ENCODE peak calls at places on chromosomes 13 and 19, in six cellular contexts. A is H9, K is H1, Y is mesenchymal stem cell, P is neuronal stem cell, E is trophoblast cell. T is an unnamed sample.

GRCh38 chr19:11102944-11103343 is 13.7 kb downstream of the LDLR start:
- DNase-seq in A (no peak), K (no peak), Y (peak), P (no peak), E (no peak), T (no peak)

GRCh38 chr13:106183410-106184128 is 351.9 kb downstream of the EFNB2 start:
- DNase-seq in A (no peak), K (no peak), Y (no peak), P (no peak), E (no peak), T (no peak)

GRCh38 chr19:58346961-58347929 is 6.0 kb downstream of the A1BG start:
- DNase-seq in A (peak), K (no peak), Y (peak), P (peak), E (no peak), T (peak)

GRCh38 chr13:53781941-53782340 is 753.3 kb downstream of the OLFM4 start:
- DNase-seq in A (peak), K (no peak), Y (no peak), P (peak), E (no peak), T (no peak)

GRCh38 chr13:29507356-29507755 is 88.1 kb downstream of the SLC7A1 start:
- DNase-seq in A (no peak), K (no peak), Y (no peak), P (no peak), E (no peak), T (no peak)

GRCh38 chr13:99614465-99614885 is 113.2 kb downstream of the TM9SF2 start:
- DNase-seq in A (peak), K (no peak), Y (no peak), P (no peak), E (no peak), T (no peak)

GRCh38 chr13:99617474-99618255 is 116.4 kb downstream of the TM9SF2 start:
- DNase-seq in A (peak), K (no peak), Y (peak), P (peak), E (peak), T (peak)

GRCh38 chr13:31172535-31172934 is 10.8 kb upstream of the HSPH1 start:
- DNase-seq in A (no peak), K (no peak), Y (peak), P (no peak), E (peak), T (peak)

GRCh38 chr13:113749956-113750355 is 9.1 kb upstream of the TMEM255B start:
- DNase-seq in A (no peak), K (no peak), Y (no peak), P (no peak), E (no peak), T (no peak)

GRCh38 chr19:53294786-53295441 is 27.4 kb upstream of the VN1R4 start:
- DNase-seq in A (peak), K (no peak), Y (peak), P (no peak), E (no peak), T (no peak)

GRCh38 chr19:50555447-50556235 is 12.6 kb downstream of the LRRC4B start:
- DNase-seq in A (peak), K (peak), Y (peak), P (no peak), E (no peak), T (no peak)

GRCh38 chr13:42720116-42720857 is 61.1 kb upstream of the FAM216B start:
- DNase-seq in A (no peak), K (no peak), Y (peak), P (no peak), E (peak), T (peak)

GRCh38 chr13:84563611-84564010 is 681.3 kb upstream of the SLITRK1 start:
- DNase-seq in A (no peak), K (no peak), Y (no peak), P (no peak), E (no peak), T (no peak)

GRCh38 chr13:86085890-86086289 is 286.7 kb upstream of the SLITRK6 start:
- DNase-seq in A (no peak), K (no peak), Y (no peak), P (no peak), E (no peak), T (no peak)

GRCh38 chr19:2618611-2619010 is 83.9 kb downstream of the GNG7 start:
- DNase-seq in A (no peak), K (no peak), Y (no peak), P (no peak), E (peak), T (peak)

GRCh38 chr19:49793561-49793840 is 19.6 kb downstream of the FUZ start:
- DNase-seq in A (no peak), K (no peak), Y (peak), P (no peak), E (no peak), T (peak)

GRCh38 chr13:70829748-70830147 is 721.5 kb upstream of the KLHL1 start:
- DNase-seq in A (no peak), K (no peak), Y (no peak), P (no peak), E (no peak), T (no peak)

GRCh38 chr13:33006646-33007045 is 9.6 kb upstream of the KL start:
- DNase-seq in A (no peak), K (no peak), Y (no peak), P (peak), E (no peak), T (no peak)

GRCh38 chr13:33004454-33004853 is 11.8 kb upstream of the KL start:
- DNase-seq in A (no peak), K (no peak), Y (peak), P (no peak), E (no peak), T (no peak)

GRCh38 chr13:33000365-33000764 is 15.9 kb upstream of the KL start:
- DNase-seq in A (no peak), K (no peak), Y (no peak), P (no peak), E (no peak), T (no peak)

GRCh38 chr13:33007237-33007636 is 9.0 kb upstream of the KL start:
- DNase-seq in A (no peak), K (no peak), Y (no peak), P (no peak), E (no peak), T (no peak)

GRCh38 chr13:33003458-33004019 is 12.7 kb upstream of the KL start:
- DNase-seq in A (no peak), K (no peak), Y (no peak), P (no peak), E (no peak), T (no peak)
- H4K91ac ChIP-seq in A (no peak), K (no peak), Y (no peak), P (no peak), E (no peak), T (no peak)

GRCh38 chr19:21109116-21109515 is 27.1 kb downstream of the ZNF714 start:
- DNase-seq in A (no peak), K (no peak), Y (peak), P (no peak), E (no peak), T (peak)
- H4K91ac ChIP-seq in A (no peak), K (no peak), Y (no peak), P (no peak), E (no peak), T (no peak)

GRCh38 chr19:35076657-35077056 is 35.1 kb downstream of the HPN start:
- DNase-seq in A (no peak), K (no peak), Y (no peak), P (no peak), E (no peak), T (no peak)
- H4K91ac ChIP-seq in A (no peak), K (no peak), Y (no peak), P (no peak), E (no peak), T (no peak)

DNA sequence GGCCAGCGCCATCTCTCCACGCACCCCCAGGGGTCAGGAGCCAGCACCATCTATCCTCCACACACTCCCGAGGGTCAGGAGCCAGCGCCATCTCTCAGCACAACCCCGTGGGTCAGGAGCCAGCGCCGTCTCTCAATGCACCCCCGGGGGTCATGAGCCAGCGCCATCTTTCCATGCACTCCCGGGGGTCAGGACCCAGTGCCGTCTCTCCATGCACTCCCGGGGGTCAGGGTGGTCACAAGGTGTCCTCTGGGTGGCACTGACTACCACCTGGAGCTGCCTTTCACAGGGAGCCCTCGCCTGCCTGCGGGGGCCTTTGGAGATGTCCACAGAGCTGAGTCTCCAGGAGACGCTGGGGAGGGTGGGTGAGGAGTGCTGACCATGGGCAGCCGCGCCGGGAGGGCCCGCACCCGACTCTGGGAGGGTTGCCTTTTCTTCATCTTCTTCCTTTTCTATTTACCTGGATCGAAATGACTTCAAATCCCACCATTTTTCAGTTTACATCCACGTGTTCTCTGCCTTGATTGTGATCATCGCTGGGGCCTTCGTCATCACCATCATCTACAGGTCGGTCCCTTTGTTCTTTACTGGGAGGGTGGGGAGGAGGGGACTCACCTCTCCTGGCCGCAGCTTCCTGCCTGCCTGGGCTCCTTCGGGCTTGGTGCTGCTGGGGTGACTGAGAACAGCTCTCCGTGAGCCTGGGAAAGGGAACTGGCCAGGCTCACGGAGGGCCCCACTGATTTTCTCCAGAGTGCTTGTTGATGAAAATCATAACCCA is 19.1 kb downstream of the TEX29 start:
- DNase-seq in A (peak), K (no peak), Y (no peak), P (no peak), E (no peak), T (no peak)
- H4K91ac ChIP-seq in A (no peak), K (no peak), Y (no peak), P (no peak), E (no peak), T (no peak)

GRCh38 chr19:32240316-32240715 is 105.1 kb upstream of the ZNF507 start:
- DNase-seq in A (no peak), K (no peak), Y (no peak), P (no peak), E (no peak), T (no peak)
- H4K91ac ChIP-seq in A (no peak), K (no peak), Y (no peak), P (no peak), E (no peak), T (no peak)

DNA sequence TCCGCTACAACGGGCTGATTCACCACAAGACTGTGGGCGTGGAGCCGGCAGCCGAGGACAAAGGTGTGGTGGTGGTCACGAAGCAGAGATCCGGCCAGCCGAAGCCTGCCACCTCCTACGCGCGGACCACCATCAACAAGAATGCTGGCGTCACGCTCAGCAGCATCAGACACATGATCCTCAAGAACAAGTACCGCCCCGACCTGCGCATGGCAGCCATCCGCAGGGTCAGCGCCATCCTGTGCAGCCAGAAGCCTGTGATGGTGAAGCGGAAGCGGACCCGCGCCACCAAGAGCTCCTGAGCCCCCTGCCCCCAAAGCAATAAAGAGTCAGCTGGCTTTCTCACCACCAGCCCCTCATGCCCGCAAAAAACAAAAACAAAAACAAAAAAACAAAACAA is 34.4 kb downstream of the ZNF44 start:
- DNase-seq in A (no peak), K (no peak), Y (no peak), P (no peak), E (no peak), T (no peak)
- H4K91ac ChIP-seq in A (no peak), K (no peak), Y (no peak), P (no peak), E (no peak), T (no peak)

GRCh38 chr13:46850214-46850613 is 46.6 kb downstream of the HTR2A start:
- DNase-seq in A (no peak), K (no peak), Y (peak), P (no peak), E (no peak), T (no peak)
- H4K91ac ChIP-seq in A (no peak), K (no peak), Y (no peak), P (no peak), E (no peak), T (no peak)

GRCh38 chr13:66581691-66582090 is 648.4 kb downstream of the PCDH9 start:
- DNase-seq in A (no peak), K (no peak), Y (no peak), P (no peak), E (no peak), T (no peak)
- H4K91ac ChIP-seq in A (no peak), K (no peak), Y (no peak), P (no peak), E (no peak), T (no peak)

DNA sequence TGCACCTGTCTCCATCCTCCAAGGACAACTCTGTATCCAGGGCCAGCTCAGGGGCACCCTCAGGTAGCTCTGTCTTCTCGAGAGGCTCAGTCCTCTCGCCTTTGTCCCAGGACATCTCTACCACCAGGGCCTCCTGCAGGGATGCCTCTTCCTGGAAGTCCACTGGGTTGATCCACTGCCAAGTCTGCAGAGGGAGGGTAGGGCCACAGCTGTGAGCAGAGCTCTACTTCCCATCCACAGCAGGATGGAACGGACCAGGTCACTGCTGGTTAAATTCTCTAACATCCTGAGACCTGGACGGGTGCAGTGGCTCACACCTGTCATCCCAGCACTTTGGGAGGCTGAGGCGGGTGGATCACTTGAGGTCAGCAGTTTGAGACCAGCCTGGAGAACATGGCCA is 26.8 kb downstream of the IL12RB1 start:
- DNase-seq in A (no peak), K (no peak), Y (no peak), P (no peak), E (no peak), T (no peak)
- H4K91ac ChIP-seq in A (no peak), K (no peak), Y (no peak), P (no peak), E (no peak), T (no peak)

DNA sequence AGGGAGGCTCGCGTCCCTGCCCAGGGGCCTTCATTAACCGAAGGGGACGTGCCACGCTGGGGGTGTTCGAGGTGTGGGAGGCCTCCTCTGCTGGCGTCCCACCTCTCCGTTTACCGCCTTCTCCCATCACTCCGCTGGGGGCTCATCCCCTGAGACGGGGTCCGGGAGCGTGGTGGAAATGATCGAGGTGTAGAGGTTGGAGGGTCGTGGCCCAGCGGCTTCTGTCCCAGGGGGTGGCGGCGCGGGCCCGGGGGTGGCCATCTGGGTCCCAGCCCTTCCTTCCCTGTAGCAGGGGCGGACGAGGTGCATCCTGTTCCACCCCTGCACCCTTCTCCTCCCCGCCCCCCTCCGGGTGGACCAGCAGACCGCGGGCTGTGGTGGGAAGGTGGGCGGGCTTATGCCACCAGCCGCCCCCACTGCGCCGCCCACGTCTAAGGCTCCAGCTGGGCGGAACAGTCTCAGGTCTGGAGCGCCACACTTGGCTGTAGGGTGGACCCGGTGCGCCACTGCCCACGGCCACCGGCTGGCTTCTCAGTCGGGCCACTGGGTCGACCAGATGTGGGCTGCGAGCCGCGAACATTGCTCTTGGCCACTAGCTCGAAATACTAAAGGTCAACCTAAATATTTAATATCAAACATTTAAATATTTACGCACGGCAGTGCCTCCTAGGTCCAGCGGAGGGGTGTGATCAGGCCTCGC is 69.5 kb downstream of the ZNF723 start:
- DNase-seq in A (no peak), K (no peak), Y (no peak), P (no peak), E (no peak), T (no peak)
- H4K91ac ChIP-seq in A (no peak), K (no peak), Y (no peak), P (no peak), E (no peak), T (no peak)